ENCODE peak calls at places on chromosomes 3 and 15, in eight cellular contexts. K, C, S, Q, X, F, U and T are unnamed samples.

GRCh38 chr15:56942118-56942517 is 23.7 kb downstream of the TCF12 start:
- DNase-seq in Q (no peak), X (no peak), S (no peak), C (no peak), U (no peak), F (no peak), K (no peak), T (no peak)

GRCh38 chr3:132161608-132162007 is 126.8 kb upstream of the CPNE4 start:
- DNase-seq in K (no peak), C (no peak), S (no peak), F (no peak), Q (no peak), X (no peak), U (no peak), T (no peak)

GRCh38 chr3:66553714-66554113 is 52.9 kb upstream of the LRIG1 start:
- DNase-seq in C (no peak), K (no peak), Q (no peak), X (no peak), U (no peak), S (no peak), F (no peak), T (no peak)

GRCh38 chr3:32296251-32297204 is 58.0 kb downstream of the CMTM8 start:
- DNase-seq in S (peak), X (peak), K (peak), C (peak), F (peak), U (peak), Q (peak), T (peak)

GRCh38 chr3:43691120-43692002 is 623 bp downstream of the ABHD5 start:
- DNase-seq in F (peak), Q (peak), C (peak), K (peak), U (no peak), S (no peak), X (peak), T (peak)

GRCh38 chr3:183386651-183387050 is 41.8 kb downstream of the MCF2L2 start:
- DNase-seq in F (no peak), K (no peak), Q (no peak), X (no peak), U (no peak), S (no peak), C (no peak), T (no peak)

GRCh38 chr3:197372076-197372661 is 73.8 kb upstream of the DLG1 start:
- DNase-seq in F (no peak), C (no peak), Q (peak), K (no peak), S (peak), X (peak), U (no peak), T (no peak)

GRCh38 chr3:15055019-15055557 is 10.0 kb downstream of the MRPS25 start:
- DNase-seq in S (no peak), F (no peak), C (no peak), X (no peak), U (no peak), K (peak), Q (peak), T (no peak)

GRCh38 chr15:96054606-96055005 is 275.9 kb upstream of the NR2F2 start:
- DNase-seq in S (no peak), U (no peak), X (no peak), F (no peak), Q (no peak), C (no peak), K (no peak), T (no peak)

GRCh38 chr15:22962611-22963010 is 17.6 kb downstream of the CYFIP1 start:
- DNase-seq in U (no peak), F (no peak), C (no peak), K (no peak), Q (no peak), S (no peak), X (no peak), T (no peak)

GRCh38 chr3:106013971-106014370 is 145.2 kb upstream of the CBLB start:
- DNase-seq in U (no peak), S (peak), F (no peak), K (no peak), C (no peak), Q (peak), X (peak), T (no peak)

GRCh38 chr15:83320831-83321230 is 36.4 kb upstream of the BNC1 start:
- DNase-seq in X (no peak), K (no peak), U (no peak), S (no peak), Q (no peak), F (no peak), C (no peak), T (no peak)

GRCh38 chr15:100860829-100861510 is 18.7 kb upstream of the ALDH1A3 start:
- DNase-seq in F (no peak), S (no peak), X (no peak), C (no peak), Q (no peak), K (no peak), U (no peak), T (no peak)